ENCODE peak calls at places on chromosomes 1 and 21, in eight cellular contexts. Q is PC-3, Y is GM23338, O is SK-N-SH, U is HCT116, M is OCI-LY7, S is hepatocyte, D is MM.1S. T is an unnamed sample.

GRCh38 chr1:10617318-10617717 is 142.6 kb downstream of the PEX14 start:
- DNase-seq in Q (no peak), Y (no peak), O (no peak), U (no peak), M (no peak), S (no peak), D (no peak), T (no peak)

GRCh38 chr1:160626560-160627342 is 20.1 kb downstream of the SLAMF1 start:
- DNase-seq in Q (no peak), Y (no peak), O (no peak), U (no peak), M (no peak), S (no peak), D (no peak), T (no peak)

GRCh38 chr1:18238190-18238589 is 130.6 kb downstream of the IGSF21 start:
- DNase-seq in Q (no peak), Y (no peak), O (peak; percentile 60), U (no peak), M (no peak), S (no peak), D (no peak), T (no peak)

GRCh38 chr1:24501371-24502167 is 1.1 kb upstream of the RCAN3 start:
- DNase-seq in Q (peak; percentile 41), Y (peak; percentile 46), O (no peak), U (no peak), M (peak; percentile 78), S (peak; percentile 36), D (peak; percentile 76), T (no peak)

GRCh38 chr1:28804071-28804470 is 7.9 kb upstream of the OPRD1 start:
- DNase-seq in Q (no peak), Y (no peak), O (no peak), U (no peak), M (no peak), S (no peak), D (no peak), T (no peak)

GRCh38 chr1:165883056-165883455 is 55.6 kb downstream of the UCK2 start:
- DNase-seq in Q (peak; percentile 79), Y (peak; percentile 45), O (no peak), U (no peak), M (no peak), S (no peak), D (no peak), T (peak; percentile 14)

GRCh38 chr1:183632964-183633363 is 2.6 kb downstream of the ARPC5 start:
- DNase-seq in Q (no peak), Y (no peak), O (no peak), U (no peak), M (peak; percentile 33), S (no peak), D (peak; percentile 27), T (no peak)

GRCh38 chr1:172720325-172720724 is 61.4 kb downstream of the FASLG start:
- DNase-seq in Q (peak; percentile 48), Y (peak; percentile 56), O (no peak), U (no peak), M (no peak), S (no peak), D (no peak), T (no peak)

GRCh38 chr1:161738627-161739287 is 10.8 kb upstream of the DUSP12 start:
- DNase-seq in Q (peak; percentile 91), Y (peak; percentile 79), O (peak; percentile 9), U (peak; percentile 76), M (peak; percentile 89), S (peak; percentile 50), D (peak; percentile 66), T (peak; percentile 48)

GRCh38 chr1:243268284-243268653 is 12.4 kb downstream of the SDCCAG8 start:
- DNase-seq in Q (peak; percentile 99), Y (no peak), O (no peak), U (peak; percentile 84), M (no peak), S (no peak), D (no peak), T (no peak)

GRCh38 chr1:81920245-81920740 is 119.6 kb downstream of the ADGRL2 start:
- DNase-seq in Q (no peak), Y (peak; percentile 89), O (no peak), U (no peak), M (no peak), S (peak; percentile 32), D (no peak), T (no peak)

GRCh38 chr1:185045793-185046441 is 559 bp downstream of the RNF2 start:
- DNase-seq in Q (no peak), Y (peak; percentile 83), O (peak; percentile 84), U (no peak), M (peak; percentile 48), S (peak; percentile 74), D (peak; percentile 29), T (peak; percentile 24)

DNA sequence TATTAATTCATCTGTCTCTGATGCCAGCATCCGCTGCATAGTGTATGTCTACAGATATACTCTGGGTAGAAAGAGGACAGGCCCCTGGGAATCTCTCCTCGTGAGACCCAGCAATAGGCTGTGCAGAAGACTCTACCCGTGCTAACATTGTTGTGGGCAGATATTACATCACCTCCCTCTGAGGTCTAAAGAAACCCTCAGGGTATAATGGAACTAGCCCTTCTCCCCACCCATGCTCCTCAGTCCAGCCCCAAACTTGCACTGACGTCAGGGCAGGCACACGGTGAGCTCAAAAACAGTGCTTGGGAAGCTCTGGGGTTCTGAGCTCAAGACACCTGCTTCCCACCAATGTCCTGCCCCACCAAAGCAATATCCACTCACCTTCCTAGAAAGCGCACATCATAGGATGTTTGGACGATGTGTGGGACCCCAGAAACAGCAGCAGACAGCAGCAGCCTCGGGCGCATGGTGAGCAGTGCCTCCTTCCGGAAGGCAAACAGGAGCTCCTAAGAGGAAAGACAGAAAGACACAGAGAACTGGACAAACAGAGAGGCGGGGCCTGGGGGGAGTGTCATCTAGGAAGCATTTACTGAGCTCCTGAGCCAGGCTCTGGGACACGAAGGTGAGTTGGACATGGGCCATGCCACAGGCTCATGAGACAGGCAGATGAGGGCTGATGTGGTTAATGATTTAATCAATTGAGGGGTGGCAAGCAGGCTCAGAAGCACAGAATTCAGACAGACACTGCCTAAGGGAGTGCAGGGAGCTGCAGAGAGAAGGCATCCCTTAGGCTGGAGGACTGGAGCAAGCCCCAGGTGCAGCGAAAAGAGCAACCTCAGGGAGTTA is 4.8 kb downstream of the OVGP1 start:
- DNase-seq in Q (peak; percentile 96), Y (no peak), O (no peak), U (no peak), M (no peak), S (peak; percentile 68), D (no peak), T (peak; percentile 69)
- H3K4me3 ChIP-seq in Q (peak overlapping the region; percentile 62), Y (no peak overlapping the region), O (no peak overlapping the region), U (no peak overlapping the region), M (no peak overlapping the region), S (no peak overlapping the region), D (no peak overlapping the region), T (peak overlapping the region; percentile 47)

DNA sequence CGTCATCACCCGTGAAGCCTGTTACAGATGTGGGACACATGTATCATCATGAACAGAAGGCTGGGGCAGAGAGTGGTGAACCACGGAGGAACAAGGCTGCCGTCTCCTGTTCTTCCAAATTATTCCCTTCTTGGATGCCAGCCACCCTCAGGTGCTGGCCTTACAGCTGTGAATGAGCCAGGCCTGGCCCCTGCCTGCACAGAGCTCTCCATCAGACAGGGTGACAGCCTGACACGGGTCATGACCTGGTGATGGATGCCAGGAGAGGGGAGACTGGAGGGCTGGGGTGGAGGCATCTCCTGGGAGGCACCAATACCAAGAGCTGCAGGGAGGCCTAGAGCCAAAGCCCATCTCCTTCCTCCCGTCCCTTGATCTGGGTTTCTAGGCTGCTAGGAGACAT is 230.0 kb upstream of the C1orf174 start:
- DNase-seq in Q (no peak), Y (no peak), O (no peak), U (no peak), M (no peak), S (no peak), D (no peak), T (no peak)
- H3K9me2 ChIP-seq in Q (no peaks in the 10 kb centered on the region), Y (no peaks in the 10 kb centered on the region), O (no peaks in the 10 kb centered on the region), U (no peaks in the 10 kb centered on the region), M (no peaks in the 10 kb centered on the region), S (no peaks in the 10 kb centered on the region), D (no peaks in the 10 kb centered on the region), T (no peaks in the 10 kb centered on the region)

GRCh38 chr1:214584805-214585766 is 17.9 kb upstream of the CENPF start:
- DNase-seq in Q (peak; percentile 86), Y (peak; percentile 71), O (no peak), U (peak; percentile 40), M (no peak), S (peak; percentile 49), D (peak; percentile 69), T (peak; percentile 73)
- TF ChIP-seq CTCF in Q (peak; percentile 97), Y (peak; percentile 71), O (peak; percentile 92), U (peak; percentile 95), M (peak; percentile 76), S (peak; percentile 78), D (peak; percentile 71), T (peak; percentile 86)

GRCh38 chr1:31985430-31985829 is 28.2 kb upstream of the KHDRBS1 start:
- DNase-seq in Q (no peak), Y (no peak), O (no peak), U (no peak), M (peak; percentile 61), S (no peak), D (peak; percentile 88), T (no peak)
- H3K4me3 ChIP-seq in Q (no peak overlapping the region), Y (no peak overlapping the region), O (no peak overlapping the region), U (no peak overlapping the region), M (peak overlapping the region; percentile 40), S (no peak overlapping the region), D (peak overlapping the region; percentile 39), T (no peak overlapping the region)

GRCh38 chr21:38495242-38495641 is 3.0 kb downstream of the ERG start:
- DNase-seq in Q (no peak), Y (no peak), O (no peak), U (no peak), M (no peak), S (no peak), D (no peak), T (no peak)
- H3K9me2 ChIP-seq in Q (no peaks in the 10 kb centered on the region), Y (no peaks in the 10 kb centered on the region), O (no peaks in the 10 kb centered on the region), U (no peaks in the 10 kb centered on the region), M (no peaks in the 10 kb centered on the region), S (no peaks in the 10 kb centered on the region), D (no peaks in the 10 kb centered on the region), T (no peaks in the 10 kb centered on the region)

DNA sequence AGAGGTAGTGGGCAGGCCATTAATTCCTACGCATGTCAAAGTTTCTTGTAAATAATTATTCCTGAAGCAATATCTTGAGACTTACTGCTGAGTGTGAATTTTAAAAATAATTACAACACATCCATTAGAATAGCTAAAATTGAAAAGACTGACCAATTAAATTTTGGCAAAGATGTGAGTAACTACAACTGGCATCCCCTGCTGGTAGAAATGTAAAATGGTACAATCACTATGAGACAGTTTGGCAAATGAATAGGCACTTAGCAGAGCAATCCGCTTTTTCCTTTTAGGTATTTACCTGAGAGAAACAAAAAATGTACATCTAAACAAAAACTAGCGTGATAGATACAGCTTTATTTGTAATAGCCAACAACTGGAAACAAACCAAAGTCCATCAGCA is 798.9 kb downstream of the BRINP3 start:
- DNase-seq in Q (peak; percentile 30), Y (peak; percentile 50), O (no peak), U (no peak), M (no peak), S (no peak), D (no peak), T (no peak)
- TF ChIP-seq CTCF in Q (peak; percentile 66), Y (peak; percentile 54), O (peak; percentile 53), U (no peak), M (peak; percentile 53), S (peak; percentile 17), D (peak; percentile 13), T (peak; percentile 39)

T was measured in PC-9.